ENCODE peak calls at places on chromosome 14, in four cellular contexts. One of them, this sample, is unnamed.

GRCh38 chr14:60482743-60483142 is 3.1 kb downstream of the C14orf39 start:
- DNase-seq in IMR-90: peak
- DNase-seq in endodermal cell: no peak
- DNase-seq in cardiac muscle cell: no peak
- DNase-seq in this sample: no peak

GRCh38 chr14:33986804-33987203 is 35.9 kb upstream of the EGLN3 start:
- DNase-seq in IMR-90: peak
- DNase-seq in endodermal cell: no peak
- DNase-seq in cardiac muscle cell: no peak
- DNase-seq in this sample: no peak

GRCh38 chr14:92717571-92718042 is 30.8 kb downstream of the LGMN start:
- DNase-seq in IMR-90: no peak
- DNase-seq in endodermal cell: no peak
- DNase-seq in cardiac muscle cell: no peak
- DNase-seq in this sample: no peak

GRCh38 chr14:88017503-88017902 is 12.6 kb downstream of the GPR65 start:
- DNase-seq in IMR-90: no peak
- DNase-seq in endodermal cell: no peak
- DNase-seq in cardiac muscle cell: no peak
- DNase-seq in this sample: no peak

GRCh38 chr14:104339829-104340228 is 201.4 kb downstream of the KIF26A start:
- DNase-seq in IMR-90: no peak
- DNase-seq in endodermal cell: peak
- DNase-seq in cardiac muscle cell: no peak
- DNase-seq in this sample: no peak

GRCh38 chr14:55580401-55581010 is 499 bp downstream of the KTN1 start:
- DNase-seq in IMR-90: no peak
- DNase-seq in endodermal cell: peak
- DNase-seq in cardiac muscle cell: peak
- DNase-seq in this sample: peak

GRCh38 chr14:50835280-50835679 is 4.3 kb upstream of the NIN start:
- DNase-seq in IMR-90: peak
- DNase-seq in endodermal cell: no peak
- DNase-seq in cardiac muscle cell: no peak
- DNase-seq in this sample: no peak

GRCh38 chr14:74763803-74764531 is 851 bp downstream of the YLPM1 start:
- DNase-seq in IMR-90: peak
- DNase-seq in endodermal cell: peak
- DNase-seq in cardiac muscle cell: peak
- DNase-seq in this sample: no peak

GRCh38 chr14:106277503-106277902 is 751.1 kb downstream of the TMEM121 start:
- DNase-seq in IMR-90: no peak
- DNase-seq in endodermal cell: no peak
- DNase-seq in cardiac muscle cell: no peak
- DNase-seq in this sample: no peak

GRCh38 chr14:99215277-99215676 is 56.7 kb downstream of the BCL11B start:
- DNase-seq in IMR-90: no peak
- DNase-seq in endodermal cell: no peak
- DNase-seq in cardiac muscle cell: no peak
- DNase-seq in this sample: no peak

GRCh38 chr14:104588066-104588857 is 8.7 kb downstream of the C14orf180 start:
- DNase-seq in IMR-90: no peak
- DNase-seq in endodermal cell: no peak
- DNase-seq in cardiac muscle cell: no peak
- DNase-seq in this sample: no peak

GRCh38 chr14:101781240-101782061 is 19.9 kb downstream of the PPP2R5C start:
- DNase-seq in IMR-90: no peak
- DNase-seq in endodermal cell: peak
- DNase-seq in cardiac muscle cell: peak
- DNase-seq in this sample: no peak

GRCh38 chr14:95500201-95500681 is 16.2 kb downstream of the SYNE3 start:
- DNase-seq in IMR-90: no peak
- DNase-seq in endodermal cell: no peak
- DNase-seq in cardiac muscle cell: no peak
- DNase-seq in this sample: no peak

GRCh38 chr14:30005114-30005698 is 77.6 kb upstream of the PRKD1 start:
- DNase-seq in IMR-90: peak
- DNase-seq in endodermal cell: no peak
- DNase-seq in cardiac muscle cell: peak
- DNase-seq in this sample: peak

GRCh38 chr14:92486881-92487280 is 26.7 kb upstream of the RIN3 start:
- DNase-seq in IMR-90: peak
- DNase-seq in endodermal cell: no peak
- DNase-seq in cardiac muscle cell: no peak
- DNase-seq in this sample: no peak

GRCh38 chr14:63893701-63894458 is 41.1 kb downstream of the SYNE2 start:
- DNase-seq in IMR-90: peak
- DNase-seq in endodermal cell: no peak
- DNase-seq in cardiac muscle cell: peak
- DNase-seq in this sample: no peak

GRCh38 chr14:22047105-22047504 is 373.5 kb upstream of the OR4E1 start:
- DNase-seq in IMR-90: no peak
- DNase-seq in endodermal cell: no peak
- DNase-seq in cardiac muscle cell: peak
- DNase-seq in this sample: no peak

GRCh38 chr14:104222396-104223036 is 84.1 kb downstream of the KIF26A start:
- DNase-seq in IMR-90: no peak
- DNase-seq in endodermal cell: no peak
- DNase-seq in cardiac muscle cell: no peak
- DNase-seq in this sample: no peak

GRCh38 chr14:101964297-101965144 is at the start of gene DYNC1H1:
- DNase-seq in IMR-90: peak
- DNase-seq in endodermal cell: peak
- DNase-seq in cardiac muscle cell: peak
- DNase-seq in this sample: peak

GRCh38 chr14:83463500-83464098 is 1929.9 kb upstream of the SEL1L start:
- DNase-seq in IMR-90: peak
- DNase-seq in endodermal cell: peak
- DNase-seq in cardiac muscle cell: peak
- DNase-seq in this sample: peak

GRCh38 chr14:26444745-26445144 is 153.1 kb downstream of the NOVA1 start:
- DNase-seq in IMR-90: peak
- DNase-seq in endodermal cell: peak
- DNase-seq in cardiac muscle cell: peak
- DNase-seq in this sample: no peak

GRCh38 chr14:51849095-51849494 is 11.3 kb upstream of the GNG2 start:
- DNase-seq in IMR-90: peak
- DNase-seq in endodermal cell: no peak
- DNase-seq in cardiac muscle cell: no peak
- DNase-seq in this sample: no peak

GRCh38 chr14:31229638-31230229 is 22.1 kb upstream of the HECTD1 start:
- DNase-seq in IMR-90: peak
- DNase-seq in endodermal cell: peak
- DNase-seq in cardiac muscle cell: no peak
- DNase-seq in this sample: no peak

GRCh38 chr14:81437226-81437625 is 37.1 kb upstream of the STON2 start:
- DNase-seq in IMR-90: no peak
- DNase-seq in endodermal cell: no peak
- DNase-seq in cardiac muscle cell: no peak
- DNase-seq in this sample: no peak

GRCh38 chr14:81953419-81953818 is 419.8 kb upstream of the SEL1L start:
- DNase-seq in IMR-90: no peak
- DNase-seq in endodermal cell: peak
- DNase-seq in cardiac muscle cell: no peak
- DNase-seq in this sample: peak

GRCh38 chr14:40240456-40240855 is 808.2 kb upstream of the FBXO33 start:
- DNase-seq in IMR-90: no peak
- DNase-seq in endodermal cell: no peak
- DNase-seq in cardiac muscle cell: no peak
- DNase-seq in this sample: no peak

GRCh38 chr14:53411110-53411509 is 258.0 kb upstream of the DDHD1 start:
- DNase-seq in IMR-90: peak
- DNase-seq in endodermal cell: no peak
- DNase-seq in cardiac muscle cell: no peak
- DNase-seq in this sample: no peak

GRCh38 chr14:71621276-71621675 is 311.0 kb upstream of the RGS6 start:
- DNase-seq in IMR-90: peak
- DNase-seq in endodermal cell: peak
- DNase-seq in cardiac muscle cell: no peak
- DNase-seq in this sample: no peak

GRCh38 chr14:65496178-65496993 is 83.9 kb downstream of the FUT8 start:
- DNase-seq in IMR-90: peak
- DNase-seq in endodermal cell: no peak
- DNase-seq in cardiac muscle cell: no peak
- DNase-seq in this sample: no peak

GRCh38 chr14:70130498-70130897 is 58.3 kb downstream of the SLC8A3 start:
- DNase-seq in IMR-90: no peak
- DNase-seq in endodermal cell: no peak
- DNase-seq in cardiac muscle cell: no peak
- DNase-seq in this sample: no peak

GRCh38 chr14:104477804-104478375 is 101.7 kb upstream of the C14orf180 start:
- DNase-seq in IMR-90: no peak
- DNase-seq in endodermal cell: no peak
- DNase-seq in cardiac muscle cell: no peak
- DNase-seq in this sample: no peak

DNA sequence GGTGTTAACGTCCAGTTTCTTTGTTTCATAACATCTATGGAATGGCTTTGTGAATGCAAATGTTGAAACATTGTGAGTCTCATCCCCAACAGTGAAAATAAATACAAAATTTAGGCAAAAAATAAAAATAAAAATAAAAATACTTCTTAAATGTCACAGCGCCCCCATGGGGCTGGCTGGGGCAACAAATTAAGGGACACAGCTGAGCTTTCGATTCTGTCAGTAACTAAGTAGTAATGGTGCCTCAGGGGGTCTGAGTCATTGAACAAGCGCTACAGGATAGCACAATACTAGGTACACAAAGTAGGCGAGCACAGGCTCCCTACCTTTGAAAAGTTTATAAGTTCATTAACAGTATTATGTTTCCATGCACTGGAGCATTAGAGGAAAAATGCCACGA is 667.3 kb downstream of the DIO2 start:
- DNase-seq in IMR-90: peak
- DNase-seq in endodermal cell: peak
- DNase-seq in cardiac muscle cell: peak
- DNase-seq in this sample: peak
- TF ChIP-seq CTCF in IMR-90: peak
- TF ChIP-seq CTCF in endodermal cell: peak
- TF ChIP-seq CTCF in cardiac muscle cell: peak
- TF ChIP-seq CTCF in this sample: peak

GRCh38 chr14:25010471-25010870 is 39.5 kb downstream of the STXBP6 start:
- DNase-seq in IMR-90: no peak
- DNase-seq in endodermal cell: no peak
- DNase-seq in cardiac muscle cell: no peak
- DNase-seq in this sample: no peak

GRCh38 chr14:25011095-25011494 is 38.9 kb downstream of the STXBP6 start:
- DNase-seq in IMR-90: no peak
- DNase-seq in endodermal cell: no peak
- DNase-seq in cardiac muscle cell: no peak
- DNase-seq in this sample: no peak

GRCh38 chr14:25007832-25008231 is 42.1 kb downstream of the STXBP6 start:
- DNase-seq in IMR-90: no peak
- DNase-seq in endodermal cell: no peak
- DNase-seq in cardiac muscle cell: no peak
- DNase-seq in this sample: no peak

GRCh38 chr14:25006961-25007795 is 42.8 kb downstream of the STXBP6 start:
- DNase-seq in IMR-90: peak
- DNase-seq in endodermal cell: no peak
- DNase-seq in cardiac muscle cell: no peak
- DNase-seq in this sample: no peak

GRCh38 chr14:25009891-25010290 is 40.1 kb downstream of the STXBP6 start:
- DNase-seq in IMR-90: peak
- DNase-seq in endodermal cell: peak
- DNase-seq in cardiac muscle cell: peak
- DNase-seq in this sample: no peak
- H3K4me3 ChIP-seq in IMR-90: no peak
- H3K4me3 ChIP-seq in endodermal cell: peak
- H3K4me3 ChIP-seq in cardiac muscle cell: no peak
- H3K4me3 ChIP-seq in this sample: no peak

GRCh38 chr14:93970967-93971634 is 5.3 kb downstream of the ASB2 start:
- DNase-seq in IMR-90: peak
- DNase-seq in endodermal cell: no peak
- DNase-seq in cardiac muscle cell: no peak
- DNase-seq in this sample: peak

GRCh38 chr14:93971635-93972027 is 4.7 kb downstream of the ASB2 start:
- DNase-seq in IMR-90: no peak
- DNase-seq in endodermal cell: no peak
- DNase-seq in cardiac muscle cell: no peak
- DNase-seq in this sample: no peak

GRCh38 chr14:93969082-93969828 is 7.1 kb downstream of the ASB2 start:
- DNase-seq in IMR-90: no peak
- DNase-seq in endodermal cell: no peak
- DNase-seq in cardiac muscle cell: no peak
- DNase-seq in this sample: peak

GRCh38 chr14:93972618-93973205 is 3.7 kb downstream of the ASB2 start:
- DNase-seq in IMR-90: no peak
- DNase-seq in endodermal cell: no peak
- DNase-seq in cardiac muscle cell: no peak
- DNase-seq in this sample: no peak

DNA sequence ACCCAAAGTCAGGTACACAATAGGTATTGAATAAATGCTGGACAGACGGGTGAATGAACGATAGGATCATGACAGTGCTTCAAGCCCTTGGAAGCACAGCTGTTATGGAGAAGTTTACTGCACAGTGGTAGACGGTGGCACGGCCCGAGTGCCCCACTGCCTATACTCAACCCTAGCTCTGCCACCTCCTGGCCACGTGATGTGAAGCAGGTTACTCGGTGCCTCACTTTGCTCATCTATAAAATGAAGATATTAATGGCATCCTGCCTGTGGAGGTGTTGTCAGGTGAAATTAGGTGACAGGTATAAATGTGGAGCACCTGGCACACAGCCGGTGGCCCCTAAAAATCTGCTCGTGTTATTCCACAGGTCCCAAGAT is 5.8 kb downstream of the ASB2 start:
- DNase-seq in IMR-90: no peak
- DNase-seq in endodermal cell: no peak
- DNase-seq in cardiac muscle cell: no peak
- DNase-seq in this sample: peak
- H3K27ac ChIP-seq in IMR-90: no peak
- H3K27ac ChIP-seq in endodermal cell: no peak
- H3K27ac ChIP-seq in cardiac muscle cell: no peak
- H3K27ac ChIP-seq in this sample: no peak

DNA sequence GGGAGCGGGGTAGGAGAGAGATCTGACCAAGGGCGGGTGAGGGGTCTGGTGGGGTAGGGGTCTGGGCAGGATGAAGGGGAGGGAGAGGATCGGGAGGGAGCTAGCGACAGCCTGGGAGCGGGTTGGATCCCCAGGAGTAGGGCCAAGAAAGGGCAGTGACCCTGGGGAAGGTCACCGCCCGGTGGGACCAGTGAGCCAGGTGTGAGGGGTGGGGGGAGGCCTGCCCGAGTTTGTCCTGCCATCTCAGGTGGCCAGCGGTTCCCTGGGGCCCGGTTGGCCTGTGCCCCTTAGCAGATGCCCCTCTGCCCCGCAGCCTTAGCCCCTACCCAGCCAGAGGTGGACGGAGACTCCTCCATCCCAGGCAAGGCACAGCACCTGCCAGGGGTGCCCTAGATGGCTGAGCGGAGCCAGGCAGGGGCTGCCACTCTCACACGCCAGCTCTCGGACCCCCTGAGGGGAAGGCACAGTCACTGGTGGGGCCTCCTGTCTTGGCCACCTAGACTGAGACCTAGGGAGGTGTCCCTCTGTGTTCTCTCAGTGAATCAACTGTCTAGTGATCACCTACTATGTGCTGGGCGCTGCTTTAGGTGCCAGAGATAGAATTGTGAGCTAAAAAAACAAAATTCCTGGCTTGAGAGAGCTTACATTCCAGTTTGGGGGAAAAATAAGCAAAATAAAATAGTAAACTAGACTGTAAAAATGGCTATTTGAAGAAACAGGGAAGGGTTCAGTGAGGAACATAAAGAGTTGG is 631 bp upstream of the TTC7B start:
- DNase-seq in IMR-90: no peak
- DNase-seq in endodermal cell: no peak
- DNase-seq in cardiac muscle cell: no peak
- DNase-seq in this sample: peak
- TF ChIP-seq CTCF in IMR-90: no peak
- TF ChIP-seq CTCF in endodermal cell: no peak
- TF ChIP-seq CTCF in cardiac muscle cell: no peak
- TF ChIP-seq CTCF in this sample: no peak